ENCODE peak calls at places on chromosomes 6 and 20, in nine cellular contexts. K is spleen, I is cardiac muscle cell, W is HepG2, X is MM.1S, Z is glutamatergic neuron, M is B cell, C is AG04450, H is neural crest cell. U is an unnamed sample.
A peak's percentile ranks its signal among the peaks of the same experiment; 100 is the strongest.

GRCh38 chr20:19257865-19258264 is 45.4 kb downstream of the SLC24A3 start:
- DNase-seq in K (no peak), I (no peak), W (no peak), X (no peak), Z (no peak), M (no peak), C (no peak), H (no peak), U (no peak)

GRCh38 chr6:43699564-43700186 is 12.1 kb upstream of the MRPS18A start:
- DNase-seq in K (no peak), I (peak; percentile 63), W (peak; percentile 42), X (no peak), Z (no peak), M (no peak), C (no peak), H (no peak), U (no peak)

GRCh38 chr6:161557333-161558107 is 283.7 kb upstream of the AGPAT4 start:
- DNase-seq in K (no peak), I (no peak), W (no peak), X (no peak), Z (no peak), M (no peak), C (no peak), H (no peak), U (no peak)

GRCh38 chr6:169621311-169621710 is 80.5 kb downstream of the WDR27 start:
- DNase-seq in K (no peak), I (no peak), W (no peak), X (no peak), Z (no peak), M (no peak), C (no peak), H (no peak), U (no peak)

GRCh38 chr6:54244430-54244829 is 63.8 kb upstream of the TINAG start:
- DNase-seq in K (no peak), I (peak; percentile 44), W (peak; percentile 18), X (peak; percentile 38), Z (no peak), M (no peak), C (no peak), H (no peak), U (no peak)

GRCh38 chr6:148793721-148794120 is 46.9 kb downstream of the UST start:
- DNase-seq in K (no peak), I (no peak), W (no peak), X (no peak), Z (no peak), M (no peak), C (no peak), H (no peak), U (no peak)

GRCh38 chr6:56040271-56040670 is 164.9 kb upstream of the BMP5 start:
- DNase-seq in K (no peak), I (peak; percentile 77), W (no peak), X (peak; percentile 15), Z (no peak), M (no peak), C (no peak), H (no peak), U (no peak)

GRCh38 chr6:20892365-20892764 is 358.1 kb downstream of the CDKAL1 start:
- DNase-seq in K (no peak), I (no peak), W (no peak), X (no peak), Z (no peak), M (no peak), C (no peak), H (no peak), U (no peak)

GRCh38 chr6:142008776-142009175 is 123.9 kb upstream of the GJE1 start:
- DNase-seq in K (no peak), I (no peak), W (no peak), X (no peak), Z (no peak), M (no peak), C (no peak), H (no peak), U (no peak)

GRCh38 chr6:116292553-116292952 is 12.8 kb upstream of the TSPYL1 start:
- DNase-seq in K (no peak), I (no peak), W (no peak), X (no peak), Z (no peak), M (no peak), C (no peak), H (no peak), U (no peak)

GRCh38 chr6:157800420-157801237 is 22.4 kb upstream of the SNX9 start:
- DNase-seq in K (no peak), I (peak; percentile 69), W (no peak), X (peak; percentile 24), Z (no peak), M (no peak), C (peak; percentile 41), H (no peak), U (no peak)

GRCh38 chr20:50575869-50576720 is 65.9 kb downstream of the PTPN1 start:
- DNase-seq in K (peak; percentile 88), I (peak; percentile 75), W (peak; percentile 63), X (no peak), Z (peak; percentile 71), M (peak; percentile 73), C (no peak), H (peak; percentile 46), U (peak; percentile 58)

GRCh38 chr20:40562031-40562430 is 127.0 kb downstream of the MAFB start:
- DNase-seq in K (no peak), I (peak; percentile 6), W (no peak), X (no peak), Z (no peak), M (no peak), C (no peak), H (no peak), U (no peak)

GRCh38 chr6:13431059-13431656 is 56.2 kb downstream of the GFOD1 start:
- DNase-seq in K (no peak), I (no peak), W (no peak), X (peak; percentile 25), Z (no peak), M (no peak), C (no peak), H (no peak), U (no peak)

GRCh38 chr20:54255157-54255556 is 47.3 kb downstream of the PFDN4 start:
- DNase-seq in K (no peak), I (peak; percentile 34), W (no peak), X (no peak), Z (no peak), M (no peak), C (peak; percentile 11), H (no peak), U (no peak)

GRCh38 chr6:52016918-52017748 is 70.3 kb downstream of the PKHD1 start:
- DNase-seq in K (no peak), I (no peak), W (no peak), X (peak; percentile 41), Z (no peak), M (no peak), C (no peak), H (no peak), U (no peak)

GRCh38 chr6:121515615-121516265 is 80.3 kb downstream of the GJA1 start:
- DNase-seq in K (no peak), I (peak; percentile 43), W (no peak), X (no peak), Z (no peak), M (no peak), C (no peak), H (no peak), U (no peak)

GRCh38 chr6:70145178-70145577 is 157.7 kb downstream of the COL9A1 start:
- DNase-seq in K (no peak), I (no peak), W (no peak), X (no peak), Z (no peak), M (no peak), C (no peak), H (no peak), U (no peak)

DNA sequence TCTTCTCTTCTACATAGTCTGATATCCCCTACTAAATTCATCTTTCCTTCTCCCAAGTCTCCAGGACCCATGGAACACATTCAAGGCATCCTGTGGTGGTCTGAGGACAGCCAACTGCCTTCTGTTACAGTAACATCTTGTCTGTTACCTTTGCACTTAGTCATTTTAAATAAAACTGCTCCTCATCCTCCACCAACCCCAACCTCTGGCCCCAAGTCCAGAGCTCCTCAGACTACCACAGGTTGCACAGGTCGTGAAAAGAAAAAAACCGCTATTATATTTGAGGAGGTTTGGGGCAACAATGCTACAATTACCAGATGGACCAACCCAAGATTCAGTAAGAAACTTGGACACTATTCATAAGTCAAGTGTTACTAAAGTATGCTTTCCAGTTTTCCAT is 49.9 kb downstream of the MAN1A1 start:
- DNase-seq in K (no peak), I (no peak), W (no peak), X (no peak), Z (no peak), M (no peak), C (no peak), H (no peak), U (no peak)
- TF ChIP-seq CTCF in K (no peak), I (no peak), W (no peak), X (no peak), Z (no peak), M (no peak), C (no peak), H (no peak), U (no peak)

DNA sequence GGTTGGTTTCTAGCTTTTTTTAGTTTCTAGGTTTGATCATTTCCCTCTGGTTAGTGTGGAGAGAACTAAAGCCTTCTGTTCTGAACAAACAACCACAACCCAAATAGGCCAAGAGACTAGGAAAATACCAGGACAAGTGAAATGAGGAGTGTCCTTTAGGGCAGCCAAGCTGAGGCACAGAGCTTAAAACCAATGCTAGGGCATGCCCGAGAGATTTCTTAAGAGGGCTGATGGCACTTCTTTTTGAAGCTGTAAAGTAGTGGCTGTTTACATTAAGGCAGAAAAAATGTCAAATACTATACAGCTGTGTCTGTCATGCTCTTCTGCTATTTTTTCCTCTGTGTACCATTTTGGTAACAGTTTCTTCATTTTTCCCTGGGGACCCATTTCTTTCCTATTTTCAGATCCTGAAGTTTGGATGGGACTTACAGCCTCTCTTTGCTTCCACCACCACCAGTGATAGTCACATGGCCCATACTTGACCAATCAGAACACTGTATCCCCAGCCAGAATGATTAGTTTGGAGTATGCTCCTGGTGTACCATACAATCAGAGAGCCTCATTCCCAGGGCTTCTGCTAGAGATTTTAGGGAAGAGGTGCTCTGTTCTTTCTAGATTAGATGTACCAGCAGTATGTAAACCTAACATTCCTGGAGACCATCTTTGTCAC is 154.4 kb downstream of the BMP2 start:
- DNase-seq in K (no peak), I (no peak), W (no peak), X (no peak), Z (no peak), M (no peak), C (no peak), H (no peak), U (no peak)
- TF ChIP-seq CTCF in K (no peak), I (no peak), W (no peak), X (no peak), Z (no peak), M (no peak), C (no peak), H (no peak), U (no peak)

GRCh38 chr20:62208805-62209755 is 11.0 kb downstream of the HRH3 start:
- DNase-seq in K (no peak), I (no peak), W (peak; percentile 63), X (no peak), Z (peak; percentile 36), M (no peak), C (no peak), H (no peak), U (peak; percentile 38)
- TF ChIP-seq CTCF in K (no peak), I (peak; percentile 14), W (peak; percentile 87), X (no peak), Z (no peak), M (no peak), C (no peak), H (no peak), U (no peak)

DNA sequence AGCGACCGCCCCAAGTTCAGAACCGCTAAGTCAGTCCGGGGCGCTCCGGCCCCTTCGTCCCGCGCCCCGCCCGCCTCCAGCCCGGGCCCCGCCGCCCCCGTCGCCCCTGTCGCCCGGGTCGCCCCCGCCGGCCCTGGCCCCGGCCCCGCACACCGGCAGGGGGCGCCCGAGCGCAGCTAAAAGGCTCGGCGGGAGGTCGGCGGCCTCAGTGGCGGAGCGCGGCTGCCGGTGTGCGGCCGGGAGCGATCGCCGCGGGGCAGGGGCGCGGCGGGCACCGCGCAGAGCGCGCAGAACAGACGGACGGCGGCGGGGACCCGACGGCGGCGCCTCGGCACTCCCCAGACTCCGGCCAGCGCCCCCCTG is at the start of gene FNDC1:
- DNase-seq in K (no peak), I (no peak), W (no peak), X (no peak), Z (peak; percentile 82), M (no peak), C (no peak), H (peak; percentile 65), U (peak; percentile 81)
- TF ChIP-seq CTCF in K (no peak), I (no peak), W (no peak), X (no peak), Z (no peak), M (peak; percentile 18), C (no peak), H (no peak), U (peak; percentile 29)